ENCODE peak calls at places on chromosomes 4 and X, in ten cellular contexts. One of them, this sample, is unnamed. For H3K4me1, the result is how much of the 10 kb centered on the place peaks cover.

GRCh38 chr4:180587379-180587778 is 1655.8 kb upstream of the TENM3 start:
- DNase-seq in upper lobe of right lung: no peak
- DNase-seq in GM23248: no peak
- DNase-seq in upper lobe of left lung: no peak
- DNase-seq in lung: no peak
- DNase-seq in cardiac muscle cell: no peak
- DNase-seq in ovary: no peak
- DNase-seq in mesenchymal stem cell: no peak
- DNase-seq in heart right ventricle: no peak
- DNase-seq in transverse colon: no peak
- DNase-seq in this sample: no peak

GRCh38 chr4:105923507-105924238 is 28.4 kb downstream of the NPNT start:
- DNase-seq in upper lobe of right lung: no peak
- DNase-seq in GM23248: peak
- DNase-seq in upper lobe of left lung: no peak
- DNase-seq in lung: peak
- DNase-seq in cardiac muscle cell: no peak
- DNase-seq in ovary: no peak
- DNase-seq in mesenchymal stem cell: peak
- DNase-seq in heart right ventricle: no peak
- DNase-seq in transverse colon: no peak
- DNase-seq in this sample: no peak

GRCh38 chr4:112327950-112328349 is 30.8 kb downstream of the ALPK1 start:
- DNase-seq in upper lobe of right lung: no peak
- DNase-seq in GM23248: peak
- DNase-seq in upper lobe of left lung: no peak
- DNase-seq in lung: no peak
- DNase-seq in cardiac muscle cell: peak
- DNase-seq in ovary: no peak
- DNase-seq in mesenchymal stem cell: peak
- DNase-seq in heart right ventricle: no peak
- DNase-seq in transverse colon: no peak
- DNase-seq in this sample: no peak

GRCh38 chr4:2836391-2836859 is 7.2 kb upstream of the ADD1 start:
- DNase-seq in upper lobe of right lung: no peak
- DNase-seq in GM23248: no peak
- DNase-seq in upper lobe of left lung: peak
- DNase-seq in lung: no peak
- DNase-seq in cardiac muscle cell: no peak
- DNase-seq in ovary: peak
- DNase-seq in mesenchymal stem cell: no peak
- DNase-seq in heart right ventricle: no peak
- DNase-seq in transverse colon: peak
- DNase-seq in this sample: peak

GRCh38 chrX:37330642-37331041 is 18.5 kb upstream of the PRRG1 start:
- DNase-seq in upper lobe of right lung: no peak
- DNase-seq in GM23248: no peak
- DNase-seq in upper lobe of left lung: no peak
- DNase-seq in lung: no peak
- DNase-seq in cardiac muscle cell: no peak
- DNase-seq in ovary: no peak
- DNase-seq in mesenchymal stem cell: no peak
- DNase-seq in heart right ventricle: no peak
- DNase-seq in transverse colon: no peak
- DNase-seq in this sample: no peak

GRCh38 chr4:140152760-140153418 is 1.1 kb downstream of the MAML3 start:
- DNase-seq in upper lobe of right lung: peak
- DNase-seq in GM23248: peak
- DNase-seq in upper lobe of left lung: peak
- DNase-seq in lung: peak
- DNase-seq in cardiac muscle cell: peak
- DNase-seq in ovary: peak
- DNase-seq in mesenchymal stem cell: peak
- DNase-seq in heart right ventricle: peak
- DNase-seq in transverse colon: peak
- DNase-seq in this sample: peak

GRCh38 chr4:158347596-158347995 is 137.3 kb downstream of the TMEM144 start:
- DNase-seq in upper lobe of right lung: no peak
- DNase-seq in GM23248: no peak
- DNase-seq in upper lobe of left lung: no peak
- DNase-seq in lung: no peak
- DNase-seq in cardiac muscle cell: no peak
- DNase-seq in ovary: no peak
- DNase-seq in mesenchymal stem cell: no peak
- DNase-seq in heart right ventricle: no peak
- DNase-seq in transverse colon: no peak
- DNase-seq in this sample: no peak

GRCh38 chrX:111170017-111170416 is 74.0 kb downstream of the PAK3 start:
- DNase-seq in upper lobe of right lung: no peak
- DNase-seq in GM23248: no peak
- DNase-seq in upper lobe of left lung: no peak
- DNase-seq in lung: no peak
- DNase-seq in cardiac muscle cell: no peak
- DNase-seq in ovary: no peak
- DNase-seq in mesenchymal stem cell: no peak
- DNase-seq in heart right ventricle: no peak
- DNase-seq in transverse colon: no peak
- DNase-seq in this sample: no peak

GRCh38 chrX:38275615-38276014 is 51.7 kb downstream of the RPGR start:
- DNase-seq in upper lobe of right lung: no peak
- DNase-seq in GM23248: peak
- DNase-seq in upper lobe of left lung: no peak
- DNase-seq in lung: no peak
- DNase-seq in cardiac muscle cell: no peak
- DNase-seq in ovary: no peak
- DNase-seq in mesenchymal stem cell: peak
- DNase-seq in heart right ventricle: no peak
- DNase-seq in transverse colon: no peak
- DNase-seq in this sample: no peak

GRCh38 chr4:106058919-106059318 is 163.6 kb downstream of the NPNT start:
- DNase-seq in upper lobe of right lung: no peak
- DNase-seq in GM23248: peak
- DNase-seq in upper lobe of left lung: no peak
- DNase-seq in lung: no peak
- DNase-seq in cardiac muscle cell: no peak
- DNase-seq in ovary: no peak
- DNase-seq in mesenchymal stem cell: no peak
- DNase-seq in heart right ventricle: no peak
- DNase-seq in transverse colon: no peak
- DNase-seq in this sample: no peak

GRCh38 chrX:69289046-69289838 is 124.0 kb upstream of the PJA1 start:
- DNase-seq in upper lobe of right lung: no peak
- DNase-seq in GM23248: no peak
- DNase-seq in upper lobe of left lung: no peak
- DNase-seq in lung: no peak
- DNase-seq in cardiac muscle cell: no peak
- DNase-seq in ovary: no peak
- DNase-seq in mesenchymal stem cell: no peak
- DNase-seq in heart right ventricle: no peak
- DNase-seq in transverse colon: no peak
- DNase-seq in this sample: no peak

GRCh38 chrX:114583646-114584433 is at the start of gene HTR2C:
- DNase-seq in upper lobe of right lung: no peak
- DNase-seq in GM23248: no peak
- DNase-seq in upper lobe of left lung: no peak
- DNase-seq in lung: no peak
- DNase-seq in cardiac muscle cell: no peak
- DNase-seq in ovary: no peak
- DNase-seq in mesenchymal stem cell: no peak
- DNase-seq in heart right ventricle: no peak
- DNase-seq in transverse colon: no peak
- DNase-seq in this sample: no peak

GRCh38 chr4:38078590-38079381 is 118.6 kb downstream of the PTTG2 start:
- DNase-seq in upper lobe of right lung: no peak
- DNase-seq in GM23248: peak
- DNase-seq in upper lobe of left lung: no peak
- DNase-seq in lung: no peak
- DNase-seq in cardiac muscle cell: no peak
- DNase-seq in ovary: no peak
- DNase-seq in mesenchymal stem cell: peak
- DNase-seq in heart right ventricle: no peak
- DNase-seq in transverse colon: peak
- DNase-seq in this sample: no peak
- H3K4me1 ChIP-seq in upper lobe of right lung: under half
- H3K4me1 ChIP-seq in GM23248: under half
- H3K4me1 ChIP-seq in upper lobe of left lung: under half
- H3K4me1 ChIP-seq in lung: under half
- H3K4me1 ChIP-seq in cardiac muscle cell: under half
- H3K4me1 ChIP-seq in ovary: under half
- H3K4me1 ChIP-seq in mesenchymal stem cell: under half
- H3K4me1 ChIP-seq in heart right ventricle: half or more
- H3K4me1 ChIP-seq in transverse colon: under half
- H3K4me1 ChIP-seq in this sample: half or more

GRCh38 chr4:87042986-87043820 is 108.4 kb downstream of the AFF1 start:
- DNase-seq in upper lobe of right lung: no peak
- DNase-seq in GM23248: no peak
- DNase-seq in upper lobe of left lung: no peak
- DNase-seq in lung: no peak
- DNase-seq in cardiac muscle cell: no peak
- DNase-seq in ovary: no peak
- DNase-seq in mesenchymal stem cell: no peak
- DNase-seq in heart right ventricle: no peak
- DNase-seq in transverse colon: no peak
- DNase-seq in this sample: no peak
- H3K4me1 ChIP-seq in upper lobe of right lung: half or more
- H3K4me1 ChIP-seq in GM23248: under half
- H3K4me1 ChIP-seq in upper lobe of left lung: half or more
- H3K4me1 ChIP-seq in lung: under half
- H3K4me1 ChIP-seq in cardiac muscle cell: under half
- H3K4me1 ChIP-seq in ovary: under half
- H3K4me1 ChIP-seq in mesenchymal stem cell: under half
- H3K4me1 ChIP-seq in heart right ventricle: half or more
- H3K4me1 ChIP-seq in transverse colon: under half
- H3K4me1 ChIP-seq in this sample: half or more

DNA sequence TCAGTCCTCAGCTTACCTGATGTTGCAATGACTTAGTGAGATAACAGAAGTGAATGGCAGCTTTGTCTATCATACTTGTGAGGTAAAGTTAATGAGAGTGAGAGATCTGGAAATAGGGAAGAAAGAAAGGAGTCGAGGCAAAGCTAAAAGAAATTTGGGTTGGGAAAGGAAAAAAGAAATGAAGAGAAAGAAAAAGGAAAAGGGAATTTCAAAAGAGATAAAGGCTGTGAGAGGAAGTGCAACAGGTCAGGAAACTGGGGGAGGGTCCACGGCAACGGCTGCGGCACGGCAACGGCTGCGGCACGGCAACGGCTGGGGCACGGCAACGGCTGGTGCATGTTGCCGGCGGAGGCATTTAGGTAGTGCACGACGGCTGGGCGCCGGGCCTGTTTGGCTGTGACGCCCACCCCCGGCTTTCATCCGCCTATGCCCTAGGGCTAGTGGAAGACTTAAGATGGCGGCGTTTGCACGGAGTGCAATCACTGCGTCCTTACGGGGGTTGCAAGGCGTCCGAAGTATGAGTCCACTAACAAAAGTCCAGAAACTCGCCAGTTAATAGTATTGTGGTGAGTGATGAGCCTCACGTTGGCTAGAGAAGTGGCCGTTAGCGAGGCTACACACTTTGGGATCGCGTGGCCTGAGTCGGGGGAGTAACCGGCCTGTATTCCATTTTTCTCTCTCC is 359.9 kb upstream of the ZCCHC13 start:
- DNase-seq in upper lobe of right lung: peak
- DNase-seq in GM23248: peak
- DNase-seq in upper lobe of left lung: peak
- DNase-seq in lung: peak
- DNase-seq in cardiac muscle cell: peak
- DNase-seq in ovary: peak
- DNase-seq in mesenchymal stem cell: peak
- DNase-seq in heart right ventricle: peak
- DNase-seq in transverse colon: peak
- DNase-seq in this sample: peak
- H3K4me1 ChIP-seq in upper lobe of right lung: under half
- H3K4me1 ChIP-seq in GM23248: under half
- H3K4me1 ChIP-seq in upper lobe of left lung: under half
- H3K4me1 ChIP-seq in lung: under half
- H3K4me1 ChIP-seq in cardiac muscle cell: under half
- H3K4me1 ChIP-seq in ovary: under half
- H3K4me1 ChIP-seq in mesenchymal stem cell: under half
- H3K4me1 ChIP-seq in heart right ventricle: under half
- H3K4me1 ChIP-seq in transverse colon: under half
- H3K4me1 ChIP-seq in this sample: under half

GRCh38 chr4:10019521-10020051 is 1.7 kb downstream of the SLC2A9 start:
- DNase-seq in upper lobe of right lung: no peak
- DNase-seq in GM23248: no peak
- DNase-seq in upper lobe of left lung: no peak
- DNase-seq in lung: no peak
- DNase-seq in cardiac muscle cell: no peak
- DNase-seq in ovary: peak
- DNase-seq in mesenchymal stem cell: no peak
- DNase-seq in heart right ventricle: peak
- DNase-seq in transverse colon: no peak
- DNase-seq in this sample: peak
- H3K4me1 ChIP-seq in upper lobe of right lung: under half
- H3K4me1 ChIP-seq in GM23248: under half
- H3K4me1 ChIP-seq in upper lobe of left lung: under half
- H3K4me1 ChIP-seq in lung: under half
- H3K4me1 ChIP-seq in cardiac muscle cell: under half
- H3K4me1 ChIP-seq in ovary: under half
- H3K4me1 ChIP-seq in mesenchymal stem cell: under half
- H3K4me1 ChIP-seq in heart right ventricle: half or more
- H3K4me1 ChIP-seq in transverse colon: under half
- H3K4me1 ChIP-seq in this sample: half or more

GRCh38 chrX:19725545-19726102 is 161.8 kb downstream of the SH3KBP1 start:
- DNase-seq in upper lobe of right lung: no peak
- DNase-seq in GM23248: no peak
- DNase-seq in upper lobe of left lung: no peak
- DNase-seq in lung: peak
- DNase-seq in cardiac muscle cell: no peak
- DNase-seq in ovary: no peak
- DNase-seq in mesenchymal stem cell: peak
- DNase-seq in heart right ventricle: no peak
- DNase-seq in transverse colon: no peak
- DNase-seq in this sample: no peak
- H3K4me1 ChIP-seq in upper lobe of right lung: under half
- H3K4me1 ChIP-seq in GM23248: under half
- H3K4me1 ChIP-seq in upper lobe of left lung: under half
- H3K4me1 ChIP-seq in lung: under half
- H3K4me1 ChIP-seq in cardiac muscle cell: under half
- H3K4me1 ChIP-seq in ovary: under half
- H3K4me1 ChIP-seq in mesenchymal stem cell: under half
- H3K4me1 ChIP-seq in heart right ventricle: under half
- H3K4me1 ChIP-seq in transverse colon: under half
- H3K4me1 ChIP-seq in this sample: under half

GRCh38 chr4:10034612-10035104 is 13.4 kb upstream of the SLC2A9 start:
- DNase-seq in upper lobe of right lung: no peak
- DNase-seq in GM23248: no peak
- DNase-seq in upper lobe of left lung: no peak
- DNase-seq in lung: no peak
- DNase-seq in cardiac muscle cell: no peak
- DNase-seq in ovary: no peak
- DNase-seq in mesenchymal stem cell: no peak
- DNase-seq in heart right ventricle: no peak
- DNase-seq in transverse colon: no peak
- DNase-seq in this sample: no peak
- H3K4me1 ChIP-seq in upper lobe of right lung: under half
- H3K4me1 ChIP-seq in GM23248: under half
- H3K4me1 ChIP-seq in upper lobe of left lung: under half
- H3K4me1 ChIP-seq in lung: under half
- H3K4me1 ChIP-seq in cardiac muscle cell: under half
- H3K4me1 ChIP-seq in ovary: under half
- H3K4me1 ChIP-seq in mesenchymal stem cell: under half
- H3K4me1 ChIP-seq in heart right ventricle: under half
- H3K4me1 ChIP-seq in transverse colon: under half
- H3K4me1 ChIP-seq in this sample: under half

This sample was measured in left ventricle myocardium inferior.